ENCODE peak calls at places on chromosomes 7 and 10, in four cellular contexts. I, Y, A and D are unnamed samples.

GRCh38 chr7:41987-42386 is 150.4 kb upstream of the FAM20C start:
- DNase-seq in I (no peak), Y (no peak), A (no peak), D (no peak)

GRCh38 chr10:72096115-72097000 is 8.0 kb upstream of the SPOCK2 start:
- DNase-seq in I (peak; percentile 39), Y (no peak), A (peak; percentile 72), D (no peak)

GRCh38 chr10:109282510-109282909 is 640.8 kb downstream of the XPNPEP1 start:
- DNase-seq in I (no peak), Y (no peak), A (no peak), D (no peak)

GRCh38 chr7:151003572-151003971 is 12.8 kb downstream of the NOS3 start:
- DNase-seq in I (peak; percentile 79), Y (no peak), A (no peak), D (no peak)

GRCh38 chr7:147570390-147570789 is 1020.2 kb upstream of the C7orf33 start:
- DNase-seq in I (no peak), Y (no peak), A (no peak), D (no peak)

GRCh38 chr7:130887182-130888016 is 153.4 kb upstream of the KLF14 start:
- DNase-seq in I (no peak), Y (peak; percentile 14), A (peak; percentile 56), D (peak; percentile 80)

GRCh38 chr10:113957013-113957412 is 86.7 kb upstream of the ADRB1 start:
- DNase-seq in I (no peak), Y (no peak), A (peak; percentile 65), D (no peak)

GRCh38 chr7:28086198-28086597 is 94.4 kb downstream of the JAZF1 start:
- DNase-seq in I (no peak), Y (no peak), A (no peak), D (no peak)

GRCh38 chr10:77746313-77746712 is 108.7 kb upstream of the KCNMA1 start:
- DNase-seq in I (no peak), Y (no peak), A (no peak), D (no peak)

GRCh38 chr10:116038259-116038658 is 234.7 kb downstream of the GFRA1 start:
- DNase-seq in I (no peak), Y (no peak), A (peak; percentile 37), D (no peak)

GRCh38 chr7:72754312-72754711 is 73.7 kb downstream of the TYW1B start:
- DNase-seq in I (no peak), Y (no peak), A (peak; percentile 21), D (no peak)

GRCh38 chr10:33390046-33390445 is 55.6 kb upstream of the NRP1 start:
- DNase-seq in I (no peak), Y (no peak), A (peak; percentile 29), D (no peak)
- TF ChIP-seq CEBPB in I (no peak), Y (no peak), A (no peak), D (no peak)

GRCh38 chr10:117320050-117320665 is 55.1 kb downstream of the PDZD8 start:
- DNase-seq in I (peak; percentile 28), Y (no peak), A (peak; percentile 23), D (no peak)
- TF ChIP-seq FOSL1 in I (no peak), Y (no peak), A (no peak), D (no peak)

DNA sequence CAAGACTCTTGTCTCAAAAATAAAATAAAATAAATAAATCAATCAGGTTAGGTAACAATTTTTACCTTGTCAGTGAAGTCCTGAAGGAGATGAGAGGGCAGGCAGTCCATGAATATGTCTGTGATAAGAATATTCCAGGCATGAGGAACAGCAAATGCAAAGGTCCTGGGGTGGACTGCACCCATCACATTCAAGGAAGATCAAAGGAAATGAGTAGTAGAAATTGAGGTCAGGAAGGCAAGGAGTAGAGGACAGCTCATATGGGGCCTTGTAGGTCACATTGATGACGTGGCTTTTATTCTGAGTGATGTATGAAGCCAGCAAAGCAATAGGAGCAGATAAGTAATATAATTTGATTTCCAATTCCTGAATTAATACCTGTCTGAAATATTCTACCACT is 76.5 kb upstream of the TCF7L2 start:
- DNase-seq in I (no peak), Y (no peak), A (no peak), D (no peak)
- TF ChIP-seq CEBPB in I (no peak), Y (no peak), A (no peak), D (no peak)

GRCh38 chr7:20284398-20285143 is 46.1 kb upstream of the ITGB8 start:
- DNase-seq in I (no peak), Y (no peak), A (no peak), D (no peak)
- TF ChIP-seq FOSL1 in I (no peak), Y (no peak), A (no peak), D (no peak)

GRCh38 chr10:130338588-130339070 is 202.4 kb downstream of the GLRX3 start:
- DNase-seq in I (no peak), Y (no peak), A (no peak), D (no peak)

GRCh38 chr10:130337696-130338587 is 201.8 kb downstream of the GLRX3 start:
- DNase-seq in I (no peak), Y (no peak), A (no peak), D (no peak)

GRCh38 chr10:130339911-130340310 is 203.7 kb downstream of the GLRX3 start:
- DNase-seq in I (no peak), Y (no peak), A (no peak), D (no peak)

GRCh38 chr10:130340816-130341215 is 204.6 kb downstream of the GLRX3 start:
- DNase-seq in I (no peak), Y (no peak), A (no peak), D (no peak)

GRCh38 chr10:130339091-130339490 is 202.9 kb downstream of the GLRX3 start:
- DNase-seq in I (no peak), Y (no peak), A (no peak), D (no peak)
- TF ChIP-seq CEBPB in I (no peak), Y (no peak), A (no peak), D (no peak)

DNA sequence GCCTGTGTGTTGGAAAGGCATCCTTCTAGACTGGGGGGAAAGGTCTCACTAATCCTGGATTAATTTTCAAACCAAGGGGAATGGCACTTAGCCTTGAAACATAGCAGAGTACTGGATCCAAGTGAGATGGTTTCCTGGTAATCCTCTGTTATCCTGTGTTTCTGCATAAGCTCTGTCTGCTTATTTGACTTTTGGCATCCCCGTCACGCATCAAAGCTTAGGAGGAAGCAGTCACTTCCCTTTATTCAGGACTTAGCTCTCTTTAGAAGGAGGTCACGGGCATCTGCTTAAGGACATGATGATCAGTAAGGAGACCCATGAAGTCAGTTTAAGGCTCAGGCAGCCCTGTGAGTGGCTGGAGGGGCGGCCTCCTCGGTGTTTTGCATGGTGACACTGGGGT is 30.0 kb downstream of the TSPAN15 start:
- DNase-seq in I (no peak), Y (no peak), A (no peak), D (no peak)
- TF ChIP-seq FOSL1 in I (no peak), Y (no peak), A (no peak), D (no peak)

GRCh38 chr10:71084061-71084817 is 128.1 kb upstream of the UNC5B start:
- DNase-seq in I (no peak), Y (peak; percentile 42), A (no peak), D (no peak)

GRCh38 chr10:71084818-71085126 is 127.6 kb upstream of the UNC5B start:
- DNase-seq in I (no peak), Y (peak; percentile 30), A (no peak), D (no peak)

GRCh38 chr10:71082930-71083329 is 129.4 kb upstream of the UNC5B start:
- DNase-seq in I (no peak), Y (peak; percentile 14), A (no peak), D (no peak)

GRCh38 chr10:71081912-71082311 is 130.5 kb upstream of the UNC5B start:
- DNase-seq in I (no peak), Y (peak; percentile 11), A (no peak), D (no peak)

DNA sequence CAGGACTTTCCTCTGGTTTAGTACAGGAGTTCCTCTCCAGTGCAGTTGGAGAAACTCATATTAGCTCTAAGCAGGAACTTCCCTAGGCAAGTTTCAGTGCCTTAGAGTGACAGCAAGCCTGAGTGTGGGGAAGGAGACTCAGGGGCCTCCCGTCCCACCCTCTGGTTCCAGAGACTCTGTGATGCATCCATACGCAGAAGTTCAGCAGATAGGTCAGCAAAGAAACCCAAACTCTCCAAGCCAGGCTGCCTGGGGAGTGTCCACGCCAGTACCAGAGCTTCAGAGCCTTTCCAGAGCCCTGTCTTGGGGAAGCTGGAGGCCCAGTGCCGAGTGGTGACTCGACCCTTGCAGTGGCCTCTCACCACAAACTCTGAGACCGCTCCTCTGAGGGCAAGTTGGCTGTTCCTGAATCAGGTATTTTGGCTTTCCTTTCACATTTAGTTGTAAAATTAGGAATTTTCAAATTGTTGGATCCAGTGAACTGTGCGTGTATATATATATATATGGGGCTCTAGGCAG is 128.9 kb upstream of the UNC5B start:
- DNase-seq in I (no peak), Y (peak; percentile 31), A (no peak), D (no peak)
- TF ChIP-seq CEBPB in I (no peak), Y (no peak), A (no peak), D (no peak)

DNA sequence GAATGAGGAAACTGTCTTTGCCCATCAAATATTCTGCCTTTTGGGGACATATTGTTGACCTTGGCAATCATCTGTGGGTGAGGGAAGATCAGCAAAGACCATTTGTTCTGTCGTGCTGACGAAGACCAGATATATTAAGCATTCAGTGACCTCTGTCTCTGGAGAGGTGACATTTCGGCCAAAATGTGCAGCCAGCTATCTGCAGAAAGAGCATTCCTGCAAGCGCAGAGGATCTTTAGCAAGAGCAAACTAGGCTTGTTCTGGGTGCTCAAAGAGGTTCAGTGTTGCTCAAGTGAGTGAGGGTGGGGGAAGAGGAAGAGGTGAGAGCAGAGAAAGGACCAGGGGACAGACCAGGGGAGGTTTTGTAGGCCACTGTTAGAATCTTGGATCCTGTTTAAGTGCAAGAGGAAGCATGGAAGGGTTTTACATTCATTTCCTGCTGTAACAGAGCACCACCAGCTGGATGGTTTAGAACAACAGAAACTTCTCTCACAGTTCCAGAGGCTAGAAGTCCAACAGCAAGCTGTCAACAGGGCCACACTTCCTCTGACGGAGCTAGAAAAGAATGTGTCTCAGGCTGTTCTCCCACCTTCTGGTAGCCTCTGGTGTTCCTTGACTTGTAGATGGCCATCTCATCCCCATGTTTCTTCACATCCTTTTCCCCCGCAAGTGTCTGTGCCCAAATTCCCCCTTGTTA is 11.2 kb downstream of the C10orf120 start:
- DNase-seq in I (no peak), Y (no peak), A (no peak), D (no peak)
- TF ChIP-seq FOSL1 in I (no peak), Y (no peak), A (no peak), D (no peak)